ENCODE peak calls at places on chromosomes 13 and 19, in nine cellular contexts. Z, A, T, Q, K, L, V, E and H are unnamed samples.

GRCh38 chr19:33225458-33225925 is at the start of gene SLC7A10:
- DNase-seq in Z (peak), A (peak), T (no peak), Q (no peak), K (no peak), L (peak), V (peak), E (peak), H (no peak)

GRCh38 chr19:38290631-38291147 is 13.4 kb upstream of the C19orf33 start:
- DNase-seq in Z (no peak), A (no peak), T (no peak), Q (no peak), K (peak), L (no peak), V (peak), E (peak), H (no peak)

GRCh38 chr19:10010247-10010691 is at the start of gene COL5A3:
- DNase-seq in Z (peak), A (peak), T (no peak), Q (no peak), K (no peak), L (peak), V (no peak), E (peak), H (no peak)

GRCh38 chr13:99777873-99778272 is 193.7 kb downstream of the ZIC5 start:
- DNase-seq in Z (no peak), A (no peak), T (no peak), Q (no peak), K (no peak), L (no peak), V (no peak), E (no peak), H (no peak)

GRCh38 chr13:91986771-91987515 is 588.5 kb downstream of the GPC5 start:
- DNase-seq in Z (no peak), A (no peak), T (no peak), Q (no peak), K (no peak), L (no peak), V (no peak), E (no peak), H (peak)

GRCh38 chr13:48304132-48304876 is 753 bp downstream of the RB1 start:
- DNase-seq in Z (peak), A (peak), T (no peak), Q (peak), K (peak), L (no peak), V (peak), E (peak), H (peak)

GRCh38 chr19:35164418-35164817 is 9.9 kb downstream of the FXYD5 start:
- DNase-seq in Z (no peak), A (no peak), T (peak), Q (no peak), K (no peak), L (no peak), V (no peak), E (no peak), H (no peak)

GRCh38 chr19:20388826-20389225 is 176.8 kb downstream of the ZNF737 start:
- DNase-seq in Z (no peak), A (no peak), T (no peak), Q (no peak), K (no peak), L (no peak), V (no peak), E (no peak), H (no peak)

GRCh38 chr13:47831265-47831664 is 169.8 kb downstream of the SUCLA2 start:
- DNase-seq in Z (no peak), A (no peak), T (no peak), Q (no peak), K (no peak), L (no peak), V (no peak), E (peak), H (no peak)

GRCh38 chr19:23917856-23918255 is 3.2 kb downstream of the ZNF726 start:
- DNase-seq in Z (no peak), A (no peak), T (no peak), Q (no peak), K (no peak), L (no peak), V (no peak), E (no peak), H (no peak)

GRCh38 chr13:59247166-59247565 is 916.6 kb downstream of the DIAPH3 start:
- DNase-seq in Z (no peak), A (no peak), T (no peak), Q (no peak), K (no peak), L (no peak), V (no peak), E (no peak), H (no peak)

GRCh38 chr13:25468330-25469178 is 96.8 kb downstream of the ATP8A2 start:
- DNase-seq in Z (peak), A (peak), T (no peak), Q (no peak), K (no peak), L (peak), V (peak), E (no peak), H (no peak)

GRCh38 chr13:98466634-98467236 is 110.2 kb downstream of the STK24 start:
- DNase-seq in Z (peak), A (peak), T (no peak), Q (no peak), K (peak), L (peak), V (no peak), E (peak), H (no peak)

GRCh38 chr13:30020726-30021312 is 170.4 kb upstream of the UBL3 start:
- DNase-seq in Z (no peak), A (no peak), T (no peak), Q (no peak), K (peak), L (no peak), V (no peak), E (peak), H (no peak)

GRCh38 chr19:34639491-34640085 is 37.4 kb downstream of the SCGB2B2 start:
- DNase-seq in Z (peak), A (peak), T (peak), Q (peak), K (peak), L (peak), V (peak), E (peak), H (peak)

GRCh38 chr13:97986841-97987240 is 33.4 kb downstream of the IPO5 start:
- DNase-seq in Z (no peak), A (no peak), T (no peak), Q (peak), K (no peak), L (no peak), V (no peak), E (no peak), H (peak)

GRCh38 chr13:99617474-99618255 is 116.4 kb downstream of the TM9SF2 start:
- DNase-seq in Z (peak), A (peak), T (peak), Q (peak), K (peak), L (peak), V (peak), E (peak), H (no peak)

GRCh38 chr19:33301011-33301899 is 1.1 kb downstream of the CEBPA start:
- DNase-seq in Z (peak), A (peak), T (no peak), Q (no peak), K (no peak), L (peak), V (no peak), E (peak), H (no peak)

GRCh38 chr13:104382941-104383340 is 1316.7 kb upstream of the SLC10A2 start:
- DNase-seq in Z (no peak), A (no peak), T (no peak), Q (no peak), K (no peak), L (no peak), V (no peak), E (no peak), H (no peak)

GRCh38 chr13:34748078-34748477 is 194.0 kb upstream of the NBEA start:
- DNase-seq in Z (no peak), A (no peak), T (no peak), Q (no peak), K (no peak), L (no peak), V (no peak), E (peak), H (no peak)

GRCh38 chr13:46359731-46360130 is 27.3 kb downstream of the RUBCNL start:
- DNase-seq in Z (no peak), A (no peak), T (no peak), Q (no peak), K (peak), L (no peak), V (no peak), E (peak), H (no peak)

GRCh38 chr19:39502640-39503417 is 4.1 kb downstream of the DLL3 start:
- DNase-seq in Z (peak), A (peak), T (peak), Q (peak), K (no peak), L (peak), V (peak), E (peak), H (peak)

GRCh38 chr19:36032251-36033104 is at the start of gene CLIP3:
- DNase-seq in Z (peak), A (peak), T (no peak), Q (no peak), K (no peak), L (peak), V (peak), E (peak), H (no peak)

GRCh38 chr13:46964789-46965527 is 68.1 kb upstream of the HTR2A start:
- DNase-seq in Z (no peak), A (no peak), T (no peak), Q (no peak), K (peak), L (no peak), V (no peak), E (peak), H (no peak)

GRCh38 chr19:2888739-2889224 is 11.9 kb upstream of the ZNF57 start:
- DNase-seq in Z (no peak), A (no peak), T (no peak), Q (peak), K (no peak), L (peak), V (no peak), E (peak), H (no peak)

GRCh38 chr13:26628706-26629105 is 71.2 kb downstream of the WASF3 start:
- DNase-seq in Z (peak), A (no peak), T (no peak), Q (peak), K (peak), L (peak), V (peak), E (peak), H (no peak)

GRCh38 chr19:1992759-1993260 is 22.7 kb downstream of the BTBD2 start:
- DNase-seq in Z (peak), A (peak), T (no peak), Q (peak), K (peak), L (peak), V (peak), E (peak), H (no peak)

GRCh38 chr19:53365899-53366493 is 491 bp downstream of the ZNF525 start:
- DNase-seq in Z (peak), A (peak), T (no peak), Q (no peak), K (peak), L (peak), V (peak), E (peak), H (peak)

GRCh38 chr13:45934283-45934682 is 82.7 kb upstream of the SIAH3 start:
- DNase-seq in Z (no peak), A (no peak), T (no peak), Q (no peak), K (no peak), L (no peak), V (no peak), E (no peak), H (no peak)

GRCh38 chr13:114235697-114236096 is 1.0 kb downstream of the CDC16 start:
- DNase-seq in Z (peak), A (no peak), T (no peak), Q (no peak), K (peak), L (no peak), V (no peak), E (peak), H (no peak)
- TF ChIP-seq EZH2phosphoT487 in Z (no peak), A (no peak), T (no peak), Q (no peak), K (no peak), L (no peak), V (no peak), E (no peak), H (no peak)

DNA sequence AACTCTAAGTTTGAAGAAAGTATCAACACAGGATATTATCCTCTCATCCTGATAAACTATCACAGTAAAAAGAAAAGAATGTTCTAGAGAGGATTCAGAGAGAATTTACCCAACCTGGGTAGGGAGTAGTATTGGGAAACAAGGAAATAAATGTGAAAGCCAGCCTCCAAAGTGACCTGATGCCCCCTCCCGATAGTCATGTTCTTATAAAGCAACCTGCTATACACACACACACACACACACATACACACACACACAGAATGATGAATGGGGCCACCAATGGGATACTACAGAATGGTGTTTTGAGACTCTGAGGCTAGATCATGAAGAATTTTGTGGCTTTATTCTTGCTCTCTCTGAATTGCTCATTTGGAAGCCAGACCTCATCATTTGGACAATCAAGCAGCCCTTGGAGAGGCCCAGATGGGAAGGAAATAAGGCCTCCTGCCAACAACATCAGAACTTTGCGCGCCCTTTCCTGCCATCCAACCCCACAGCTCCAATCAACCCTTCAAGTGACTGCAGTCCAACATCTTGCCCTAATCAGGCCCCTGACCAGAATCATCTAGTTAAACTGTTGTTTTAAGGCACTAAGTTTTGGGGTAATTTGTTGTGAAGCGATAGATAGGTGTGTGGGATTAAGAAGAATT is 807.9 kb upstream of the ARGLU1 start:
- DNase-seq in Z (no peak), A (no peak), T (no peak), Q (no peak), K (no peak), L (no peak), V (no peak), E (no peak), H (no peak)
- TF ChIP-seq EZH2phosphoT487 in Z (no peak), A (no peak), T (no peak), Q (no peak), K (no peak), L (no peak), V (no peak), E (no peak), H (no peak)

GRCh38 chr13:76968041-76968440 is 19.7 kb downstream of the ACOD1 start:
- DNase-seq in Z (no peak), A (no peak), T (no peak), Q (no peak), K (no peak), L (no peak), V (no peak), E (no peak), H (no peak)
- TF ChIP-seq EZH2phosphoT487 in Z (no peak), A (no peak), T (no peak), Q (no peak), K (no peak), L (no peak), V (no peak), E (no peak), H (no peak)

GRCh38 chr13:113297370-113297871 is 382 bp downstream of the LAMP1 start:
- DNase-seq in Z (no peak), A (no peak), T (no peak), Q (no peak), K (no peak), L (peak), V (peak), E (peak), H (peak)

GRCh38 chr13:113296842-113297369 is at the start of gene LAMP1:
- DNase-seq in Z (peak), A (peak), T (peak), Q (peak), K (peak), L (peak), V (peak), E (peak), H (peak)

GRCh38 chr13:113302940-113303339 is 5.9 kb downstream of the LAMP1 start:
- DNase-seq in Z (no peak), A (no peak), T (no peak), Q (no peak), K (no peak), L (no peak), V (no peak), E (no peak), H (no peak)

GRCh38 chr13:113298001-113298945 is 1.2 kb downstream of the LAMP1 start:
- DNase-seq in Z (no peak), A (no peak), T (no peak), Q (no peak), K (peak), L (no peak), V (no peak), E (peak), H (no peak)

GRCh38 chr13:113299951-113300350 is 2.9 kb downstream of the LAMP1 start:
- DNase-seq in Z (no peak), A (no peak), T (no peak), Q (no peak), K (no peak), L (no peak), V (peak), E (peak), H (no peak)
- TF ChIP-seq EZH2phosphoT487 in Z (no peak), A (no peak), T (no peak), Q (no peak), K (no peak), L (no peak), V (no peak), E (no peak), H (no peak)

DNA sequence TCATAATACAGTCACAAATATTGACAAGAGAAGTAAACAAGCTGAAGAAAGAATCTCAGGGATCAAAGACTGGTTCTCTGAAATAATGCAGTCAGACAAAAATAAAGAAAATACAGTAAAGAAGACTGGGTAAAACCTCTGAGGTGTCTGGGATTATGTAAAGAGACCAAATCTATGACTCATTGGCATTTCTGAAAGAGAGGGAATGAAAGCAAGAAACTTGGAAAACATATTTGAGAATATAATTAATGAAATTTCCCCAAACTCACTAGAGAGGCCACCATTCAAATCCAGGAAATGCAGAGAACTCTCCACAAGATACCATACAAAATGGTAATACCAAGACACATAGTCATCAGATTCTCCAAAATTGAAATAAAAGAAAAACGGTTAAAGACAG is 53.0 kb upstream of the GPC6 start:
- DNase-seq in Z (no peak), A (no peak), T (no peak), Q (no peak), K (no peak), L (no peak), V (no peak), E (peak), H (no peak)
- TF ChIP-seq EZH2phosphoT487 in Z (no peak), A (no peak), T (no peak), Q (no peak), K (no peak), L (no peak), V (no peak), E (no peak), H (no peak)

GRCh38 chr19:8028951-8029491 is 23.5 kb upstream of the CCL25 start:
- DNase-seq in Z (peak), A (no peak), T (no peak), Q (no peak), K (no peak), L (peak), V (peak), E (peak), H (no peak)
- TF ChIP-seq EZH2phosphoT487 in Z (no peak), A (no peak), T (no peak), Q (no peak), K (no peak), L (no peak), V (no peak), E (no peak), H (no peak)

GRCh38 chr13:42654760-42655159 is 80.8 kb downstream of the TNFSF11 start:
- DNase-seq in Z (no peak), A (no peak), T (no peak), Q (no peak), K (no peak), L (no peak), V (no peak), E (peak), H (no peak)

GRCh38 chr13:42652642-42653415 is 78.9 kb downstream of the TNFSF11 start:
- DNase-seq in Z (no peak), A (no peak), T (no peak), Q (no peak), K (peak), L (peak), V (no peak), E (no peak), H (no peak)

GRCh38 chr13:42656136-42656535 is 82.2 kb downstream of the TNFSF11 start:
- DNase-seq in Z (peak), A (no peak), T (no peak), Q (no peak), K (no peak), L (peak), V (no peak), E (peak), H (no peak)

GRCh38 chr13:42653694-42654093 is 79.7 kb downstream of the TNFSF11 start:
- DNase-seq in Z (no peak), A (no peak), T (no peak), Q (no peak), K (no peak), L (no peak), V (no peak), E (no peak), H (no peak)

GRCh38 chr13:42654212-42654611 is 80.3 kb downstream of the TNFSF11 start:
- DNase-seq in Z (no peak), A (no peak), T (no peak), Q (no peak), K (no peak), L (no peak), V (no peak), E (no peak), H (no peak)
- TF ChIP-seq EZH2phosphoT487 in Z (no peak), A (no peak), T (no peak), Q (no peak), K (no peak), L (no peak), V (no peak), E (no peak), H (no peak)

GRCh38 chr19:46036745-46037126 is 4.1 kb downstream of the IGFL4 start:
- DNase-seq in Z (no peak), A (no peak), T (no peak), Q (no peak), K (no peak), L (no peak), V (no peak), E (no peak), H (no peak)

GRCh38 chr19:46043519-46043918 is 2.7 kb upstream of the IGFL4 start:
- DNase-seq in Z (no peak), A (no peak), T (no peak), Q (no peak), K (no peak), L (no peak), V (no peak), E (no peak), H (no peak)

GRCh38 chr19:46042252-46042883 is 1.6 kb upstream of the IGFL4 start:
- DNase-seq in Z (no peak), A (no peak), T (no peak), Q (no peak), K (no peak), L (no peak), V (no peak), E (no peak), H (no peak)

GRCh38 chr19:46040125-46040524 is 677 bp downstream of the IGFL4 start:
- DNase-seq in Z (no peak), A (no peak), T (no peak), Q (no peak), K (no peak), L (no peak), V (no peak), E (no peak), H (no peak)

GRCh38 chr19:46040952-46041500 is at the start of gene IGFL4:
- DNase-seq in Z (no peak), A (no peak), T (no peak), Q (no peak), K (peak), L (no peak), V (peak), E (no peak), H (no peak)
- TF ChIP-seq EZH2phosphoT487 in Z (no peak), A (no peak), T (no peak), Q (no peak), K (no peak), L (no peak), V (no peak), E (no peak), H (no peak)

GRCh38 chr13:102993348-102993747 is 72.9 kb downstream of the SLC10A2 start:
- DNase-seq in Z (no peak), A (no peak), T (no peak), Q (no peak), K (no peak), L (no peak), V (no peak), E (no peak), H (no peak)
- TF ChIP-seq EZH2phosphoT487 in Z (no peak), A (no peak), T (no peak), Q (no peak), K (no peak), L (no peak), V (no peak), E (no peak), H (no peak)

GRCh38 chr19:49243129-49243528 is 81.9 kb downstream of the SLC6A16 start:
- DNase-seq in Z (peak), A (no peak), T (no peak), Q (no peak), K (no peak), L (peak), V (no peak), E (no peak), H (no peak)
- TF ChIP-seq EZH2phosphoT487 in Z (no peak), A (no peak), T (no peak), Q (no peak), K (no peak), L (no peak), V (no peak), E (no peak), H (no peak)